ENCODE peak calls at places on chromosome 1, in eight cellular contexts. One of them, this sample, is unnamed. For H3K27me3, the result is how much of the 10 kb centered on the place peaks cover.

GRCh38 chr1:48026275-48026674 is 29.1 kb upstream of the TRABD2B start:
- DNase-seq in heart left ventricle: no peak
- DNase-seq in uterus: no peak
- DNase-seq in transverse colon: no peak
- DNase-seq in astrocyte: no peak
- DNase-seq in neural progenitor cell: no peak
- DNase-seq in H9: no peak
- DNase-seq in right lobe of liver: no peak
- DNase-seq in this sample: no peak

GRCh38 chr1:103371234-103371633 is 154.3 kb upstream of the RNPC3 start:
- DNase-seq in right lobe of liver: no peak
- DNase-seq in uterus: no peak
- DNase-seq in heart left ventricle: no peak
- DNase-seq in astrocyte: peak
- DNase-seq in neural progenitor cell: no peak
- DNase-seq in H9: no peak
- DNase-seq in transverse colon: no peak
- DNase-seq in this sample: peak

GRCh38 chr1:157132602-157133167 is 5.5 kb downstream of the ETV3 start:
- DNase-seq in uterus: no peak
- DNase-seq in heart left ventricle: no peak
- DNase-seq in H9: no peak
- DNase-seq in right lobe of liver: no peak
- DNase-seq in neural progenitor cell: no peak
- DNase-seq in transverse colon: no peak
- DNase-seq in astrocyte: no peak
- DNase-seq in this sample: no peak

GRCh38 chr1:225817611-225818061 is 7.7 kb downstream of the EPHX1 start:
- DNase-seq in astrocyte: peak
- DNase-seq in heart left ventricle: no peak
- DNase-seq in H9: peak
- DNase-seq in neural progenitor cell: no peak
- DNase-seq in uterus: peak
- DNase-seq in right lobe of liver: peak
- DNase-seq in transverse colon: peak
- DNase-seq in this sample: peak

GRCh38 chr1:15943515-15944307 is 32.2 kb downstream of the ZBTB17 start:
- DNase-seq in astrocyte: no peak
- DNase-seq in neural progenitor cell: no peak
- DNase-seq in H9: no peak
- DNase-seq in right lobe of liver: peak
- DNase-seq in heart left ventricle: peak
- DNase-seq in transverse colon: no peak
- DNase-seq in uterus: peak
- DNase-seq in this sample: no peak

GRCh38 chr1:199629624-199630023 is 397.9 kb upstream of the NR5A2 start:
- DNase-seq in transverse colon: no peak
- DNase-seq in heart left ventricle: no peak
- DNase-seq in neural progenitor cell: no peak
- DNase-seq in astrocyte: peak
- DNase-seq in H9: no peak
- DNase-seq in right lobe of liver: no peak
- DNase-seq in uterus: no peak
- DNase-seq in this sample: no peak

GRCh38 chr1:65820983-65821382 is 28.3 kb downstream of the PDE4B start:
- DNase-seq in uterus: no peak
- DNase-seq in neural progenitor cell: no peak
- DNase-seq in transverse colon: no peak
- DNase-seq in right lobe of liver: no peak
- DNase-seq in astrocyte: peak
- DNase-seq in H9: no peak
- DNase-seq in heart left ventricle: no peak
- DNase-seq in this sample: no peak

GRCh38 chr1:203103201-203103600 is 17.4 kb upstream of the MYOG start:
- DNase-seq in heart left ventricle: no peak
- DNase-seq in right lobe of liver: no peak
- DNase-seq in uterus: no peak
- DNase-seq in transverse colon: no peak
- DNase-seq in astrocyte: no peak
- DNase-seq in H9: no peak
- DNase-seq in neural progenitor cell: no peak
- DNase-seq in this sample: no peak

GRCh38 chr1:94335950-94336349 is 82.2 kb upstream of the ABCD3 start:
- DNase-seq in transverse colon: peak
- DNase-seq in uterus: peak
- DNase-seq in astrocyte: peak
- DNase-seq in heart left ventricle: no peak
- DNase-seq in neural progenitor cell: peak
- DNase-seq in H9: peak
- DNase-seq in right lobe of liver: peak
- DNase-seq in this sample: peak

GRCh38 chr1:180181048-180181447 is 26.4 kb downstream of the QSOX1 start:
- DNase-seq in neural progenitor cell: peak
- DNase-seq in astrocyte: no peak
- DNase-seq in transverse colon: no peak
- DNase-seq in right lobe of liver: no peak
- DNase-seq in heart left ventricle: no peak
- DNase-seq in H9: no peak
- DNase-seq in uterus: no peak
- DNase-seq in this sample: no peak

GRCh38 chr1:149993764-149994163 is 16.8 kb downstream of the OTUD7B start:
- DNase-seq in right lobe of liver: no peak
- DNase-seq in H9: no peak
- DNase-seq in uterus: no peak
- DNase-seq in transverse colon: no peak
- DNase-seq in astrocyte: no peak
- DNase-seq in heart left ventricle: no peak
- DNase-seq in neural progenitor cell: no peak
- DNase-seq in this sample: no peak

GRCh38 chr1:1232224-1232800 is at the start of gene B3GALT6:
- DNase-seq in right lobe of liver: no peak
- DNase-seq in heart left ventricle: no peak
- DNase-seq in astrocyte: no peak
- DNase-seq in neural progenitor cell: no peak
- DNase-seq in uterus: no peak
- DNase-seq in transverse colon: no peak
- DNase-seq in H9: peak
- DNase-seq in this sample: no peak

GRCh38 chr1:60989745-60990718 is 92.3 kb upstream of the NFIA start:
- DNase-seq in uterus: peak
- DNase-seq in heart left ventricle: no peak
- DNase-seq in transverse colon: no peak
- DNase-seq in neural progenitor cell: no peak
- DNase-seq in right lobe of liver: no peak
- DNase-seq in H9: no peak
- DNase-seq in astrocyte: peak
- DNase-seq in this sample: no peak

GRCh38 chr1:29062157-29062942 is 61.4 kb downstream of the TMEM200B start:
- DNase-seq in transverse colon: no peak
- DNase-seq in uterus: no peak
- DNase-seq in heart left ventricle: no peak
- DNase-seq in astrocyte: no peak
- DNase-seq in right lobe of liver: no peak
- DNase-seq in H9: no peak
- DNase-seq in neural progenitor cell: no peak
- DNase-seq in this sample: no peak

GRCh38 chr1:113780363-113781146 is 21.3 kb upstream of the PHTF1 start:
- DNase-seq in H9: no peak
- DNase-seq in astrocyte: no peak
- DNase-seq in transverse colon: no peak
- DNase-seq in right lobe of liver: no peak
- DNase-seq in heart left ventricle: no peak
- DNase-seq in uterus: no peak
- DNase-seq in neural progenitor cell: no peak
- DNase-seq in this sample: no peak

GRCh38 chr1:91827094-91828006 is 58.6 kb downstream of the TGFBR3 start:
- DNase-seq in neural progenitor cell: no peak
- DNase-seq in transverse colon: peak
- DNase-seq in uterus: no peak
- DNase-seq in heart left ventricle: no peak
- DNase-seq in astrocyte: no peak
- DNase-seq in right lobe of liver: peak
- DNase-seq in H9: no peak
- DNase-seq in this sample: no peak

GRCh38 chr1:232613752-232614381 is 16.1 kb downstream of the SIPA1L2 start:
- DNase-seq in heart left ventricle: no peak
- DNase-seq in uterus: no peak
- DNase-seq in H9: no peak
- DNase-seq in right lobe of liver: no peak
- DNase-seq in astrocyte: peak
- DNase-seq in neural progenitor cell: no peak
- DNase-seq in transverse colon: no peak
- DNase-seq in this sample: no peak

GRCh38 chr1:51324271-51325010 is 5.9 kb downstream of the TTC39A start:
- DNase-seq in transverse colon: no peak
- DNase-seq in neural progenitor cell: no peak
- DNase-seq in H9: no peak
- DNase-seq in uterus: no peak
- DNase-seq in right lobe of liver: no peak
- DNase-seq in astrocyte: no peak
- DNase-seq in heart left ventricle: peak
- DNase-seq in this sample: no peak

GRCh38 chr1:233620065-233620464 is 6.2 kb downstream of the KCNK1 start:
- DNase-seq in astrocyte: no peak
- DNase-seq in transverse colon: no peak
- DNase-seq in right lobe of liver: no peak
- DNase-seq in heart left ventricle: no peak
- DNase-seq in neural progenitor cell: no peak
- DNase-seq in uterus: no peak
- DNase-seq in H9: no peak
- DNase-seq in this sample: no peak

GRCh38 chr1:155077758-155078495 is 710 bp upstream of the EFNA3 start:
- DNase-seq in H9: no peak
- DNase-seq in neural progenitor cell: no peak
- DNase-seq in transverse colon: peak
- DNase-seq in right lobe of liver: no peak
- DNase-seq in heart left ventricle: no peak
- DNase-seq in astrocyte: no peak
- DNase-seq in uterus: no peak
- DNase-seq in this sample: no peak

DNA sequence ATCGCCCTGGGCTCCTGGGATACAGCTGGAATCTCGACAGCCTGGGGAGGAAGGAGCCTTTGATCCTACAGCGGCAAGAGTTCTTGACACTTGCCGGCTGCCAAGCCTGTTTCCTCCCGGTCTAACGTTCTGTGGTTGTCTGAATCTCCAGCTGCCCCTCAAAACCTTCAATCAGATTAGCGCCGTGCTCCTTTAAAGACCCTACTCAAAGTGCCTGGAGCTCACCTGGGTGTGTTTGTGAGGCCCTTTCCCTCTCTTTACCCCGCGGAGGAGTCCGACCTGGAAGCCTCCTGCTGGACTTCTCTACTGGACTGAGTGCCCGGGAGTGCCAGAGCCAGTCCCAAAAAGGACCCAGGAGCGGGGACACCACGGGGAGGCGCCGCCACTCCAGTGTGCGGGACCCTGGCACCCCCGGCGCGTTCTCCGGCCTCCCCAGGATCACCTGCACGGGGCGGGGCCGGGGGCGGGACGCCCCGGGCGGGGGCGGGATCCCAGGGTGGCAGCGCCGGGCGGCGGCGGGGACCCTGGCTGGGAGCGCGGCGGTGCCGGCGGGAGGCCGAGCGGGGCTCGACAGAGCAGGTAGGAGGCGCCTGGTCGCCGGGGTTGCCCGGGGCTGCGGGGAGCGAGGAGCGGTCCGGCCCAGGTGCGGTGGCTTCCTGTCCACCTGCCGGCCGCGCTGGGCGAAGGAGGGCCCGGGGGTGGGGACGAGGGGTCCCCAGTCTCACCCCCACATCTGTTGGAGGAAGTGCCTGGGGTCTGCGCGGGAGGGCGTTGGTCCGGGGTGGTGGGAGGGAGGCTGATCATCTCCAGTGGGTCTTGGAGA is at the start of gene NCMAP:
- DNase-seq in right lobe of liver: peak
- DNase-seq in astrocyte: no peak
- DNase-seq in H9: peak
- DNase-seq in uterus: no peak
- DNase-seq in transverse colon: peak
- DNase-seq in heart left ventricle: no peak
- DNase-seq in neural progenitor cell: peak
- DNase-seq in this sample: peak
- H3K27me3 ChIP-seq in right lobe of liver: under half
- H3K27me3 ChIP-seq in astrocyte: under half
- H3K27me3 ChIP-seq in H9: under half
- H3K27me3 ChIP-seq in uterus: under half
- H3K27me3 ChIP-seq in transverse colon: under half
- H3K27me3 ChIP-seq in heart left ventricle: under half
- H3K27me3 ChIP-seq in neural progenitor cell: half or more
- H3K27me3 ChIP-seq in this sample: under half

GRCh38 chr1:117511273-117511672 is 94.6 kb upstream of the TENT5C start:
- DNase-seq in astrocyte: no peak
- DNase-seq in right lobe of liver: no peak
- DNase-seq in uterus: no peak
- DNase-seq in neural progenitor cell: no peak
- DNase-seq in transverse colon: no peak
- DNase-seq in heart left ventricle: no peak
- DNase-seq in H9: no peak
- DNase-seq in this sample: no peak

GRCh38 chr1:117512728-117513321 is 93.0 kb upstream of the TENT5C start:
- DNase-seq in transverse colon: no peak
- DNase-seq in heart left ventricle: no peak
- DNase-seq in astrocyte: no peak
- DNase-seq in right lobe of liver: no peak
- DNase-seq in neural progenitor cell: peak
- DNase-seq in uterus: no peak
- DNase-seq in H9: no peak
- DNase-seq in this sample: no peak
- TF ChIP-seq CTCF in transverse colon: peak
- TF ChIP-seq CTCF in heart left ventricle: peak
- TF ChIP-seq CTCF in astrocyte: peak
- TF ChIP-seq CTCF in right lobe of liver: peak
- TF ChIP-seq CTCF in neural progenitor cell: peak
- TF ChIP-seq CTCF in uterus: peak
- TF ChIP-seq CTCF in H9: peak
- TF ChIP-seq CTCF in this sample: peak

GRCh38 chr1:247228133-247228532 is 27.7 kb upstream of the VN1R5 start:
- DNase-seq in right lobe of liver: no peak
- DNase-seq in neural progenitor cell: no peak
- DNase-seq in H9: no peak
- DNase-seq in uterus: no peak
- DNase-seq in heart left ventricle: no peak
- DNase-seq in astrocyte: peak
- DNase-seq in transverse colon: no peak
- DNase-seq in this sample: no peak
- H3K27ac ChIP-seq in right lobe of liver: no peak
- H3K27ac ChIP-seq in neural progenitor cell: no peak
- H3K27ac ChIP-seq in H9: no peak
- H3K27ac ChIP-seq in uterus: no peak
- H3K27ac ChIP-seq in heart left ventricle: no peak
- H3K27ac ChIP-seq in astrocyte: no peak
- H3K27ac ChIP-seq in transverse colon: no peak
- H3K27ac ChIP-seq in this sample: no peak

DNA sequence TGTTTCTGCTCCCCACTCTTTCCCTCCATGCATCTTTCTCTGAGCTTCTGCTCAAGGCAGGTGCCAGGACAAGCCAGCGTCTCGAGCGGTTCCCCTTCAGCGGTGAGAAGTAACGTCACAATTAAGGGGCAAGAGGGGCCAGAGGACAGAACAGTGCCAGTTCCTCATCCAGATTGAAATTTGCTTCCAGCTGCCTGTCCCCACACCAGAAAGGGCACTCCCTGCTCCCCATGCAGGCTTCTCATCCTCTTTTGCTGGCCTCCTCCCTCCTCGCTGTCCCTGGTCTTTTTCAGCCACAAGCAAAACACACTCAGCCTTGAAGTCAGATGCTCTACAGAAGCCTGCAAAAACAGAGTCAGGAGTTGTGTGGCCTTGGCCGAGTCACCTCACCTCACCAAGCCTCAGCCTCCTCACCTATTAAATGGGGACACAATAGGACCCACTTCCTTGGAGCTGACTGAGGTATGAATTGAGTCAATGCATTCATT is 35.0 kb upstream of the ECE1 start:
- DNase-seq in transverse colon: no peak
- DNase-seq in heart left ventricle: no peak
- DNase-seq in H9: no peak
- DNase-seq in neural progenitor cell: no peak
- DNase-seq in right lobe of liver: no peak
- DNase-seq in uterus: no peak
- DNase-seq in astrocyte: no peak
- DNase-seq in this sample: no peak
- H3K27me3 ChIP-seq in transverse colon: under half
- H3K27me3 ChIP-seq in heart left ventricle: under half
- H3K27me3 ChIP-seq in H9: under half
- H3K27me3 ChIP-seq in neural progenitor cell: under half
- H3K27me3 ChIP-seq in right lobe of liver: under half
- H3K27me3 ChIP-seq in uterus: under half
- H3K27me3 ChIP-seq in astrocyte: under half
- H3K27me3 ChIP-seq in this sample: under half

This sample was measured in lung.